ENCODE peak calls at places on chromosomes 13 and 19, in four cellular contexts. L is GM12878, R is K562, A is HepG2. F is an unnamed sample.
A peak's percentile ranks its signal among the peaks of the same experiment; 100 is the strongest.

GRCh38 chr13:113927661-113928581 is 46.0 kb downstream of the C13orf46 start:
- DNase-seq in A (no peak), R (no peak), L (no peak), F (no peak)

GRCh38 chr19:17236414-17236716 is 9.4 kb downstream of the NR2F6 start:
- DNase-seq in R (no peak), A (no peak), L (no peak), F (no peak)

GRCh38 chr13:72004975-72005374 is 138.0 kb upstream of the DACH1 start:
- DNase-seq in L (no peak), A (no peak), R (no peak), F (no peak)

GRCh38 chr13:48644141-48644540 is 9.6 kb upstream of the CYSLTR2 start:
- DNase-seq in R (no peak), L (no peak), A (no peak), F (no peak)

GRCh38 chr19:1512671-1513491 is at the start of gene ADAMTSL5:
- DNase-seq in R (peak; percentile 85), L (no peak), A (peak; percentile 40), F (peak; percentile 57)

GRCh38 chr13:22082030-22082429 is 411.2 kb downstream of the FGF9 start:
- DNase-seq in L (no peak), R (no peak), A (peak; percentile 4), F (no peak)

GRCh38 chr19:33064117-33064777 is 441 bp downstream of the RHPN2 start:
- DNase-seq in L (no peak), R (peak; percentile 77), A (no peak), F (peak; percentile 44)

GRCh38 chr19:29277107-29277506 is 64.2 kb upstream of the UQCRFS1 start:
- DNase-seq in L (peak; percentile 19), R (no peak), A (no peak), F (no peak)

GRCh38 chr13:112756967-112757758 is 67.3 kb downstream of the ATP11A start:
- DNase-seq in R (no peak), L (no peak), A (peak; percentile 99), F (no peak)

GRCh38 chr19:34263745-34264237 is 9.4 kb downstream of the GARRE1 start:
- DNase-seq in A (peak; percentile 36), L (no peak), R (no peak), F (no peak)

GRCh38 chr19:4028334-4029246 is 21.1 kb downstream of the PIAS4 start:
- DNase-seq in A (no peak), L (no peak), R (no peak), F (no peak)

GRCh38 chr13:74114202-74114601 is 20.0 kb downstream of the KLF12 start:
- DNase-seq in A (no peak), R (no peak), L (no peak), F (no peak)

GRCh38 chr19:18046066-18046718 is 38.2 kb downstream of the ARRDC2 start:
- DNase-seq in R (peak; percentile 42), L (no peak), A (peak; percentile 31), F (no peak)

GRCh38 chr13:40570930-40571329 is 95.5 kb downstream of the FOXO1 start:
- DNase-seq in A (no peak), L (no peak), R (no peak), F (no peak)

GRCh38 chr13:50129065-50129922 is 114.0 kb downstream of the KCNRG start:
- DNase-seq in R (no peak), L (no peak), A (no peak), F (no peak)

GRCh38 chr19:17021793-17022590 is 4.6 kb downstream of the CPAMD8 start:
- DNase-seq in L (no peak), R (no peak), A (peak; percentile 11), F (no peak)

GRCh38 chr13:110964229-110965037 is 49.6 kb upstream of the ANKRD10 start:
- DNase-seq in L (no peak), A (peak; percentile 19), R (peak; percentile 72), F (no peak)

GRCh38 chr19:4140237-4140711 is 13.2 kb upstream of the CREB3L3 start:
- DNase-seq in R (peak; percentile 78), L (no peak), A (peak; percentile 70), F (peak; percentile 85)

GRCh38 chr13:27605610-27606200 is 14.6 kb downstream of the LNX2 start:
- DNase-seq in L (no peak), R (no peak), A (no peak), F (no peak)

GRCh38 chr13:66994097-66994496 is 236.0 kb downstream of the PCDH9 start:
- DNase-seq in A (peak; percentile 38), R (peak; percentile 31), L (no peak), F (peak; percentile 60)

GRCh38 chr19:15445807-15446376 is 3.9 kb downstream of the WIZ start:
- DNase-seq in L (no peak), A (no peak), R (no peak), F (no peak)

GRCh38 chr13:25268561-25268960 is 18.7 kb downstream of the MTMR6 start:
- DNase-seq in A (no peak), R (no peak), L (no peak), F (no peak)

GRCh38 chr13:27960362-27961226 is 8.5 kb downstream of the CDX2 start:
- DNase-seq in R (peak; percentile 35), L (no peak), A (peak; percentile 97), F (no peak)

GRCh38 chr19:29528350-29528945 is 2.7 kb downstream of the VSTM2B start:
- DNase-seq in L (peak; percentile 3), R (peak; percentile 77), A (peak; percentile 49), F (peak; percentile 84)

GRCh38 chr13:80215368-80215767 is 125.6 kb downstream of the SPRY2 start:
- DNase-seq in A (no peak), L (no peak), R (no peak), F (no peak)

GRCh38 chr19:55133639-55134444 is 15.2 kb downstream of the TNNT1 start:
- DNase-seq in L (no peak), A (no peak), R (peak; percentile 51), F (no peak)

GRCh38 chr19:32219881-32220552 is 125.4 kb upstream of the ZNF507 start:
- DNase-seq in L (no peak), R (no peak), A (no peak), F (no peak)

GRCh38 chr19:50969413-50969760 is at the start of gene KLK6:
- DNase-seq in L (no peak), A (peak; percentile 18), R (no peak), F (no peak)

GRCh38 chr19:15463865-15464371 is 426 bp downstream of the RASAL3 start:
- DNase-seq in L (no peak), A (no peak), R (no peak), F (no peak)

GRCh38 chr13:47893527-47893926 is 107.5 kb downstream of the SUCLA2 start:
- DNase-seq in A (no peak), R (no peak), L (no peak), F (no peak)

GRCh38 chr19:33950141-33950805 is 153.6 kb downstream of the KCTD15 start:
- DNase-seq in L (no peak), R (no peak), A (no peak), F (no peak)

GRCh38 chr13:42991892-42992584 is at the start of gene EPSTI1:
- DNase-seq in L (no peak), R (peak; percentile 20), A (no peak), F (peak; percentile 57)

GRCh38 chr13:71979616-71980015 is 112.6 kb upstream of the DACH1 start:
- DNase-seq in R (no peak), L (no peak), A (peak; percentile 4), F (peak; percentile 55)

GRCh38 chr13:69124996-69125395 is 982.6 kb upstream of the ATXN8OS start:
- DNase-seq in R (no peak), L (no peak), A (no peak), F (no peak)

GRCh38 chr13:47033216-47033615 is 136.4 kb upstream of the HTR2A start:
- DNase-seq in L (no peak), A (no peak), R (no peak), F (no peak)

GRCh38 chr19:42076375-42076944 is 494 bp downstream of the ZNF574 start:
- DNase-seq in L (no peak), A (no peak), R (no peak), F (no peak)

GRCh38 chr19:40256511-40256910 is 28.6 kb downstream of the AKT2 start:
- DNase-seq in A (no peak), L (no peak), R (no peak), F (no peak)
- TF ChIP-seq BHLHE40 in A (no peak), L (no peak), R (no peak), F (no peak)

GRCh38 chr13:99737456-99737855 is 234.1 kb downstream of the ZIC5 start:
- DNase-seq in R (no peak), L (no peak), A (no peak), F (no peak)

GRCh38 chr13:99740261-99740979 is 231.1 kb downstream of the ZIC5 start:
- DNase-seq in R (no peak), A (no peak), L (no peak), F (no peak)

GRCh38 chr13:99741979-99742378 is 229.6 kb downstream of the ZIC5 start:
- DNase-seq in A (no peak), L (no peak), R (no peak), F (no peak)

GRCh38 chr13:99746857-99747710 is 224.5 kb downstream of the ZIC5 start:
- DNase-seq in R (no peak), L (no peak), A (no peak), F (no peak)

DNA sequence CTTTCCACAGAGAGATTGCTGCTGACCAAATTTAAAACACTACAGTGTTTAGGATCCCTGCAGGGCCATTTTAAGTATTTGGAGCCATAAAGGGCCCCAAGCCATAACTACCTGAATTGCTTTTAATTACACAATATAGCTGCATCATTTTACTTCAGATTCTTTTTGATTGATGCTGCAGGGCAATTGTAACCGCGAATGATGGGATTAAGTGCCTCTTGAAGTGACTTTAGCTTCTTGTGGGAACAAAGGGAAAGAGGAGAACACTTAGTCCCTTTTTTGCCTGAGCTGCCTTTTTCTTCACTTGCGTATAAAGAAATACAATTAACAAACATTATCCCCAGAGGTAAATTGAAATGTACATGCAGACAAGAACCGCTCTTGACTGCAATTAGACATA is 228.5 kb downstream of the ZIC5 start:
- DNase-seq in A (no peak), R (no peak), L (no peak), F (no peak)
- TF ChIP-seq FOXK2 in A (no peak), R (no peak), L (no peak), F (no peak)

DNA sequence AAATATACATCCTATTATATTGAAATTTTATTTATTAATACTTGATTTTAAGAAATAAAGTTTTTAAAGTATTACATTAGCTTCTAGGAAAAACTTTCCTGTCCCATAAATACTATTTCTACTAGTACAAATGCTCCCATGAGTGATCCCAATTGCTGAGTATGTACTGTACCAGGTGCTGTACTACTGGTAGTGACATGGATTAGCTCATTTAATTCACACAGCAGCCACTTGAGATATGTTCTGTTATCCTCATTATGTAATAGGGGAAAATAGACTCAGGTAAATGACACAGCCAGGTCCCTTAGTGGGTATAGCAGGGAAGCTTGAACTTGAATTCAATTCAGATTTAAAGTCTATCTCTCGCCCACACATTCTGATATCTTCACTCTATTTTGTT is 363.1 kb downstream of the FGF14 start:
- DNase-seq in R (no peak), L (no peak), A (no peak), F (no peak)
- TF ChIP-seq TARDBP in R (no peak), L (no peak), A (no peak), F (no peak)

DNA sequence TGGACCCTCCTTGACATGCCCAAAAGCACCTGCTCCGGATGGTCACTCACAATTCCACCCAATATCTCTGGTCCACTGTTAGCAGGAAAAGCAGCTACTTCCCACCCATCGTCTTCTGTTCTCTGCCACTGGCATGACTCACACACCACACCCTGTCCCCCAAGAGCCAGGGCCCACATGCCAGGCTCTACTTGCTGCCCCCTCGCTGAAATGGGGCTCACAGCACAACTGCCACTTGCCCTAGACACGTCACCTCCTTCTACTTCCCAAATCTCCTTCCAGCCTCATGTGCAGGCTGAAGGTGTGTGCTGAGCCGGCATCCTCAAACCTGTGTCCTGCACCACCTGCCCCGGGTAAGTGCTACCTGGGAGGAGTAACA is 65.0 kb downstream of the TBC1D4 start:
- DNase-seq in L (no peak), A (no peak), R (no peak), F (no peak)
- TF ChIP-seq BHLHE40 in L (no peak), A (no peak), R (no peak), F (no peak)